ENCODE peak calls at places on chromosomes 16 and 17, in eight cellular contexts. S is stomach, U is body of pancreas, J is IMR-90, L is heart left ventricle, Z is A549, O is suprapubic skin, X is endothelial cell of umbilical vein. K is an unnamed sample.

GRCh38 chr17:17868637-17869522 is 32.1 kb upstream of the SREBF1 start:
- DNase-seq in S (no peak), U (no peak), J (peak), L (peak), Z (no peak), O (no peak), X (peak), K (no peak)

GRCh38 chr17:63436523-63437110 is 9.5 kb downstream of the CYB561 start:
- DNase-seq in S (peak), U (peak), J (no peak), L (no peak), Z (no peak), O (no peak), X (peak), K (no peak)

GRCh38 chr17:72778161-72779151 is 314.0 kb downstream of the SLC39A11 start:
- DNase-seq in S (no peak), U (no peak), J (no peak), L (no peak), Z (no peak), O (no peak), X (no peak), K (no peak)

GRCh38 chr17:45428050-45428953 is 4.4 kb downstream of the ARHGAP27 start:
- DNase-seq in S (peak), U (peak), J (peak), L (peak), Z (peak), O (no peak), X (peak), K (no peak)

GRCh38 chr16:48126801-48127644 is 28.8 kb downstream of the ABCC12 start:
- DNase-seq in S (peak), U (peak), J (peak), L (no peak), Z (peak), O (no peak), X (peak), K (no peak)

GRCh38 chr16:57694556-57695377 is at the start of gene DRC7:
- DNase-seq in S (peak), U (peak), J (peak), L (peak), Z (peak), O (no peak), X (peak), K (no peak)

GRCh38 chr17:63639125-63639524 is 16.9 kb downstream of the MAP3K3 start:
- DNase-seq in S (no peak), U (no peak), J (no peak), L (no peak), Z (no peak), O (no peak), X (no peak), K (no peak)

GRCh38 chr17:19254651-19255050 is 17.5 kb downstream of the EPN2 start:
- DNase-seq in S (no peak), U (no peak), J (no peak), L (no peak), Z (no peak), O (no peak), X (peak), K (no peak)

DNA sequence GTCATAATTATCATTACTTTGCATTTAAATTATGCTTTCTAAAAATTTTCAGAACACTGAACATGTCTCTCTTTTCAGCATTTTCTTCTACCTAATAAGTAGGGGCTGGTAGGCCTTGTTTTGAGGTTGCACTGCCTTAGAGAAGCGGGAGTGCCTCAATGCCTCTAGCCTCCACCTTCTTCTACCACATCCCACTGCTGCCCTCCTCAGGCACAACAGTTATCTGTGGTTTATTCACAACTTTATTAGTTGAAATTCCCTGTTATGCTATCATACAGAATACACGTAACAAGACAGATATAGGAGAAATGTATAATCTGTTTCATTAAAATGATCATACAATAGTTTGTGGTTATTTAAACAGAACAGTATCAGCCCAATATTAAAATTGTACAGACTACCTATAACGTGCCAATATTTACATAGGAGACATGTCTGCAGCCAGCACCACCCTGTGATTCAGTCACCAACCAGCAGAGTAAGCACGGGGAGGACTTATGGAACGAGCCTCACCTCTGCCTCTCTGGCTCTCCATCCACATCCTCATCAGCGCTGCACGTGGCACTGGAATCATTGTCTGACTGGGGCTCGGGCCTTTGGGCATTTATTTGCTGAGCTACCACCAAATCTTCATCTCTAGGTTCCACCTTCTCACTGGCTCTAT is 101.2 kb downstream of the TTC19 start:
- DNase-seq in S (peak), U (no peak), J (no peak), L (no peak), Z (no peak), O (no peak), X (peak), K (no peak)
- H3K27ac ChIP-seq in S (no peak), U (no peak), J (no peak), L (no peak), Z (no peak), O (no peak), X (no peak), K (no peak)

GRCh38 chr17:75239778-75240393 is 21.5 kb downstream of the GGA3 start:
- DNase-seq in S (no peak), U (no peak), J (no peak), L (no peak), Z (no peak), O (no peak), X (no peak), K (no peak)

GRCh38 chr17:75238684-75239191 is 22.7 kb downstream of the GGA3 start:
- DNase-seq in S (peak), U (peak), J (peak), L (peak), Z (peak), O (no peak), X (peak), K (no peak)

GRCh38 chr17:75240394-75241142 is 20.8 kb downstream of the GGA3 start:
- DNase-seq in S (no peak), U (no peak), J (peak), L (no peak), Z (peak), O (no peak), X (peak), K (no peak)

GRCh38 chr17:75238020-75238580 is 23.3 kb downstream of the GGA3 start:
- DNase-seq in S (no peak), U (no peak), J (no peak), L (no peak), Z (no peak), O (no peak), X (no peak), K (no peak)

GRCh38 chr17:75239214-75239613 is 22.2 kb downstream of the GGA3 start:
- DNase-seq in S (no peak), U (no peak), J (no peak), L (no peak), Z (no peak), O (no peak), X (no peak), K (no peak)
- TF ChIP-seq POLR2A in S (no peak), U (no peak), J (no peak), L (no peak), Z (no peak), O (no peak), X (no peak), K (no peak)

DNA sequence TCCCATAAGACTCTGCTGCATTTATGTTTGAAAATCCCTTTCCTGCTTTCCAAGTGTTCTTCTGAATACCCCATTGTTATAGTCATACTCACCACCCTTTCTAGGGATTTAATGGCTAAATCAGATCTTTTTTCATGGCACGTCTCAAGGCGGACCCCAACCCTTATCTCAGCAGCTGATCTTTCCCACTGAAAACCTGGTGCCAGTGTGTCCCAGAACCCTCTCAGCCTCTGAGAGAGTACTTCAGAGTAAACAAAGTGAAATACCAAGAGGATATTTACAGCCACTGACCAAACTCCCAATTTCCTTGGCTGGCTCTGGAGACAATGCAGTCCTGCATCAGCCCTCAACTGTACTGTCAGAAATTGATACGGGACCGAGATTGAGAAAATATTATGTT is 101.7 kb downstream of the TMEM100 start:
- DNase-seq in S (no peak), U (no peak), J (no peak), L (no peak), Z (no peak), O (no peak), X (no peak), K (no peak)
- H3K27ac ChIP-seq in S (no peak), U (no peak), J (no peak), L (no peak), Z (no peak), O (no peak), X (no peak), K (no peak)

GRCh38 chr17:1907818-1908698 is 78.3 kb downstream of the RPA1 start:
- DNase-seq in S (no peak), U (no peak), J (peak), L (no peak), Z (no peak), O (no peak), X (peak), K (no peak)
- TF ChIP-seq POLR2A in S (no peak), U (no peak), J (no peak), L (no peak), Z (no peak), O (no peak), X (no peak), K (no peak)

GRCh38 chr16:84914273-84914672 is 94.5 kb downstream of the CRISPLD2 start:
- DNase-seq in S (no peak), U (no peak), J (no peak), L (no peak), Z (no peak), O (no peak), X (no peak), K (no peak)
- H3K27ac ChIP-seq in S (peak), U (no peak), J (no peak), L (no peak), Z (no peak), O (no peak), X (no peak), K (peak)